ENCODE peak calls at places on chromosomes 11 and 22, in seven cellular contexts. X is Peyer's patch; P is heart right ventricle; Z is CD8-positive, alpha-beta memory T cell; J is GM23248; Y is naive thymus-derived CD4-positive, alpha-beta T cell; I is neural progenitor cell. A is an unnamed sample. For H3K9me3, the result is how much of the 10 kb centered on the place peaks cover.

GRCh38 chr22:27896251-27896650 is 22.8 kb downstream of the PITPNB start:
- DNase-seq in X (no peak), P (peak), Z (no peak), J (no peak), Y (no peak), I (no peak), A (no peak)

GRCh38 chr11:78042858-78043257 is 19.8 kb upstream of the KCTD14 start:
- DNase-seq in X (no peak), P (no peak), Z (no peak), J (no peak), Y (no peak), I (no peak), A (no peak)

GRCh38 chr11:130675456-130675855 is 227.0 kb downstream of the ADAMTS15 start:
- DNase-seq in X (no peak), P (peak), Z (no peak), J (peak), Y (no peak), I (no peak), A (no peak)

GRCh38 chr22:21819183-21819770 is 48.2 kb downstream of the MAPK1 start:
- DNase-seq in X (no peak), P (no peak), Z (no peak), J (no peak), Y (no peak), I (no peak), A (no peak)

GRCh38 chr22:31337178-31337577 is 9.0 kb downstream of the PATZ1 start:
- DNase-seq in X (no peak), P (no peak), Z (no peak), J (peak), Y (no peak), I (no peak), A (no peak)

GRCh38 chr11:56160217-56160616 is at the start of gene OR8K5:
- DNase-seq in X (no peak), P (no peak), Z (no peak), J (no peak), Y (no peak), I (no peak), A (no peak)

GRCh38 chr11:31619980-31620379 is 110.4 kb downstream of the ELP4 start:
- DNase-seq in X (no peak), P (no peak), Z (no peak), J (no peak), Y (no peak), I (no peak), A (no peak)

GRCh38 chr22:29994941-29995340 is 85.3 kb upstream of the HORMAD2 start:
- DNase-seq in X (no peak), P (no peak), Z (no peak), J (peak), Y (no peak), I (no peak), A (no peak)

GRCh38 chr11:35043933-35044332 is 95.0 kb upstream of the CD44 start:
- DNase-seq in X (no peak), P (peak), Z (no peak), J (no peak), Y (peak), I (no peak), A (no peak)

GRCh38 chr22:40406063-40406890 is 35.9 kb downstream of the SGSM3 start:
- DNase-seq in X (no peak), P (no peak), Z (no peak), J (no peak), Y (no peak), I (no peak), A (no peak)

GRCh38 chr11:12376259-12376971 is 956 bp upstream of the PARVA start:
- DNase-seq in X (no peak), P (peak), Z (no peak), J (peak), Y (no peak), I (peak), A (no peak)
- H3K9me3 ChIP-seq in X (under half), P (under half), Z (under half), J (under half), Y (under half), I (under half), A (under half)

GRCh38 chr11:59403546-59403945 is 22.7 kb downstream of the OR5A2 start:
- DNase-seq in X (no peak), P (no peak), Z (no peak), J (no peak), Y (no peak), I (peak), A (no peak)
- H3K9me3 ChIP-seq in X (under half), P (under half), Z (under half), J (under half), Y (under half), I (under half), A (under half)

DNA sequence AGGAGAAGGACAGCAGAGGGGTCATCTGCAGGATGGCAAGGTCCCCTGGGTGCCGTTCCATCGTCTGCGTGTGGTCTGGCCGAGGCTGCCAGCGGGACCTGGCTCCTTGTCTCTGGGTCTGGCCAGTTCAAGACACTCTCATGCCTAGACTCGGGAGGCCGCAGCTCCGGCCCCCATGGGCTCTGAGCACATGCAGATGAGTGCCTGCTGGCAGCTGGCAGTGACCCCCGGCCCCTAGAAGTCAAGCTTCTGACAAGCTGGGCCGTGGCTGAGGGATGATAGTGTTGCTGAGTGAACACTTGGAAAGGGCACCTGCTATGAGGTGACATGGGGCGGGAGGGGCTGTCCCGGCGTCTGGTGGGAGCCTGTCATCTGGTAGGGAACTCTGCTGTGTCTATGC is 1180.6 kb downstream of the BRD1 start:
- DNase-seq in X (no peak), P (no peak), Z (no peak), J (no peak), Y (no peak), I (no peak), A (no peak)
- H3K9me3 ChIP-seq in X (under half), P (under half), Z (under half), J (under half), Y (under half), I (under half), A (under half)

GRCh38 chr22:48753752-48754517 is 1073.7 kb downstream of the BRD1 start:
- DNase-seq in X (no peak), P (no peak), Z (no peak), J (no peak), Y (no peak), I (no peak), A (no peak)
- H3K9me3 ChIP-seq in X (under half), P (under half), Z (under half), J (under half), Y (under half), I (under half), A (under half)

GRCh38 chr11:2649400-2649799 is 50.4 kb downstream of the KCNQ1OT1 start:
- DNase-seq in X (no peak), P (no peak), Z (no peak), J (no peak), Y (no peak), I (no peak), A (no peak)
- H3K9me3 ChIP-seq in X (under half), P (half or more), Z (under half), J (under half), Y (under half), I (under half), A (under half)

DNA sequence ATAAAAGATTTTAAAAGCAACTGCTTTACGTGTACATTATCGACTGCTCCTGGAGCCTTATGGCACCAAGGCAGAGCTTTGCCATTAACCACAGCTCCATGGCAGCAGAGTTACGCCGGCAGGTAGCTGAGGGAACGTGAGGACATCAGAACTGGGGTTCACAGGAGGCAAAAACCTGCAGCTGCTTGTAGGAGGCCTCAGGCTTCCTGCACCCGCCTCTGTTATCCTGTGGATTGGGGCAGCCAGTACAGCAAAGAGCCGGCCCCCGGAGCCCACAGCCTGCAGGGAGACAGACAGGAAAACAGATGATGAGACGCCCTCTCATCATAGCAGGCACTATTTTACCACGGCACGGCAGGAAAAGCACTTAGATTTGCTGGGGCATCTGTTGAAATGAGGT is 870.2 kb downstream of the TBC1D22A start:
- DNase-seq in X (peak), P (no peak), Z (no peak), J (no peak), Y (no peak), I (no peak), A (no peak)
- H3K9me3 ChIP-seq in X (under half), P (under half), Z (under half), J (under half), Y (under half), I (under half), A (under half)